ENCODE peak calls at places on chromosome 22, in four cellular contexts. One of them, this sample, is unnamed.

GRCh38 chr22:44605486-44605885 is 96.5 kb upstream of the PRR5 start:
- DNase-seq in ovary: no peak
- DNase-seq in upper lobe of right lung: no peak
- DNase-seq in stomach: no peak
- DNase-seq in this sample: no peak

GRCh38 chr22:31945971-31946680 is 1.8 kb downstream of the YWHAH start:
- DNase-seq in upper lobe of right lung: no peak
- DNase-seq in ovary: no peak
- DNase-seq in stomach: no peak
- DNase-seq in this sample: peak; percentile 37

GRCh38 chr22:29315286-29316195 is at the start of gene RASL10A:
- DNase-seq in stomach: no peak
- DNase-seq in ovary: no peak
- DNase-seq in upper lobe of right lung: peak; percentile 37
- DNase-seq in this sample: no peak

GRCh38 chr22:45922661-45923060 is 54.3 kb downstream of the WNT7B start:
- DNase-seq in ovary: no peak
- DNase-seq in stomach: no peak
- DNase-seq in upper lobe of right lung: no peak
- DNase-seq in this sample: no peak

GRCh38 chr22:48902001-48902869 is 925.4 kb downstream of the BRD1 start:
- DNase-seq in stomach: no peak
- DNase-seq in upper lobe of right lung: peak; percentile 47
- DNase-seq in ovary: no peak
- DNase-seq in this sample: no peak

GRCh38 chr22:25824828-25825474 is 83.0 kb downstream of the MYO18B start:
- DNase-seq in ovary: no peak
- DNase-seq in stomach: no peak
- DNase-seq in upper lobe of right lung: no peak
- DNase-seq in this sample: no peak

GRCh38 chr22:27636716-27637503 is 164.6 kb downstream of the MN1 start:
- DNase-seq in stomach: no peak
- DNase-seq in upper lobe of right lung: no peak
- DNase-seq in ovary: no peak
- DNase-seq in this sample: no peak

GRCh38 chr22:50717709-50718351 is 20.2 kb upstream of the ACR start:
- DNase-seq in stomach: no peak
- DNase-seq in ovary: no peak
- DNase-seq in upper lobe of right lung: no peak
- DNase-seq in this sample: no peak

GRCh38 chr22:30424471-30425326 is 869 bp upstream of the MTFP1 start:
- DNase-seq in stomach: no peak
- DNase-seq in ovary: no peak
- DNase-seq in upper lobe of right lung: no peak
- DNase-seq in this sample: peak; percentile 47

GRCh38 chr22:30806391-30806861 is 111.8 kb downstream of the OSBP2 start:
- DNase-seq in ovary: no peak
- DNase-seq in upper lobe of right lung: no peak
- DNase-seq in stomach: no peak
- DNase-seq in this sample: no peak

GRCh38 chr22:35409783-35410662 is 10.1 kb downstream of the MCM5 start:
- DNase-seq in ovary: no peak
- DNase-seq in upper lobe of right lung: peak; percentile 81
- DNase-seq in stomach: no peak
- DNase-seq in this sample: no peak

GRCh38 chr22:28670153-28670552 is 9.5 kb downstream of the TTC28 start:
- DNase-seq in ovary: no peak
- DNase-seq in stomach: no peak
- DNase-seq in upper lobe of right lung: no peak
- DNase-seq in this sample: no peak

GRCh38 chr22:44624689-44625420 is 77.1 kb upstream of the PRR5 start:
- DNase-seq in stomach: no peak
- DNase-seq in upper lobe of right lung: no peak
- DNase-seq in ovary: no peak
- DNase-seq in this sample: no peak

GRCh38 chr22:19434829-19435580 is 2.7 kb downstream of the MRPL40 start:
- DNase-seq in upper lobe of right lung: no peak
- DNase-seq in ovary: no peak
- DNase-seq in stomach: no peak
- DNase-seq in this sample: no peak

GRCh38 chr22:35510481-35510934 is 30.1 kb upstream of the RASD2 start:
- DNase-seq in stomach: no peak
- DNase-seq in upper lobe of right lung: no peak
- DNase-seq in ovary: no peak
- DNase-seq in this sample: no peak

GRCh38 chr22:25659413-25659812 is 82.6 kb upstream of the MYO18B start:
- DNase-seq in stomach: no peak
- DNase-seq in upper lobe of right lung: no peak
- DNase-seq in ovary: no peak
- DNase-seq in this sample: no peak

GRCh38 chr22:23248583-23248982 is 68.3 kb downstream of the BCR start:
- DNase-seq in upper lobe of right lung: no peak
- DNase-seq in ovary: no peak
- DNase-seq in stomach: peak; percentile 58
- DNase-seq in this sample: no peak
- H3K4me1 ChIP-seq in upper lobe of right lung: peaks cover 13% of the 10 kb centered on the region
- H3K4me1 ChIP-seq in ovary: no peaks in the 10 kb centered on the region
- H3K4me1 ChIP-seq in stomach: peaks cover 84% of the 10 kb centered on the region
- H3K4me1 ChIP-seq in this sample: peaks cover 2% of the 10 kb centered on the region

GRCh38 chr22:37070744-37071143 is 19.2 kb downstream of the KCTD17 start:
- DNase-seq in stomach: no peak
- DNase-seq in ovary: no peak
- DNase-seq in upper lobe of right lung: no peak
- DNase-seq in this sample: no peak

GRCh38 chr22:37075046-37075445 is 23.5 kb downstream of the KCTD17 start:
- DNase-seq in stomach: no peak
- DNase-seq in ovary: no peak
- DNase-seq in upper lobe of right lung: no peak
- DNase-seq in this sample: no peak

GRCh38 chr22:37074537-37074936 is 23.0 kb downstream of the KCTD17 start:
- DNase-seq in stomach: no peak
- DNase-seq in ovary: no peak
- DNase-seq in upper lobe of right lung: no peak
- DNase-seq in this sample: no peak

GRCh38 chr22:37070334-37070733 is 18.8 kb downstream of the KCTD17 start:
- DNase-seq in upper lobe of right lung: no peak
- DNase-seq in ovary: no peak
- DNase-seq in stomach: no peak
- DNase-seq in this sample: no peak

GRCh38 chr22:37072673-37073072 is 21.1 kb downstream of the KCTD17 start:
- DNase-seq in stomach: no peak
- DNase-seq in ovary: no peak
- DNase-seq in upper lobe of right lung: no peak
- DNase-seq in this sample: no peak
- H3K27ac ChIP-seq in stomach: no peak overlapping the region
- H3K27ac ChIP-seq in ovary: no peak overlapping the region
- H3K27ac ChIP-seq in upper lobe of right lung: no peak overlapping the region
- H3K27ac ChIP-seq in this sample: no peak overlapping the region

DNA sequence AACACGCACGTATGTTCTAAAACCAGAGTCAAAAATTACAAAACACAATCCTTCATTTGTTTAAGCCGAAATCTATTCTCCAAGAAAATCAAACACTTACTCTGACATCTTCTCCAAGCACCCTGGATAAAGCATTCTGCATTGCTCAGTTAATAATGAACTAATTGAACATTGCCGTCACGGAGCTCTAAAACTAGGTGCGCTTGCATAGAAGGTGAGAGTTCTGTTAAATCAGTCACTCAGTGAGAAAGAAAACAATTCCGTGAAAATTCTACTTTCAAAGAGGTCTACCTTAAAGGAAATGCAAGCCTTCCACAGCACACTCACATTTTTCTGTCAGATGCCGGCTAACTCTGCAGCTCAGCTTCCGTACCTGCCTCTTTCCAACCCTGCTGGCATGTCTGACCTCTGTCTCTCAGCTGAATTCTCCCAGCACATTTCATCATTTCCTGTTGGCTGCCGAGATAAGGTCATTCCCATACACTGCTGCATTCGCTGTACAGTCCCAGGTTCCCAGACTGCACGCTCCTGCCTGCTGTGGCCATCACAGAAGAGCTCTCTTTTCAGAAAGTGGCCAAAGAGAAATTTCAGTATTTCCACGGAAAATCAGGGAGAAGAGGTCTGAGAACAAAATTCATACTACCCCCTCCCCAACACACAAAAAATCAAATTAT is 55.3 kb downstream of the PACSIN2 start:
- DNase-seq in upper lobe of right lung: no peak
- DNase-seq in ovary: no peak
- DNase-seq in stomach: peak; percentile 78
- DNase-seq in this sample: peak; percentile 94
- H3K4me1 ChIP-seq in upper lobe of right lung: peaks cover 57% of the 10 kb centered on the region
- H3K4me1 ChIP-seq in ovary: peaks cover 13% of the 10 kb centered on the region
- H3K4me1 ChIP-seq in stomach: peaks cover 78% of the 10 kb centered on the region
- H3K4me1 ChIP-seq in this sample: peaks cover 8% of the 10 kb centered on the region

GRCh38 chr22:38014083-38014482 is 29.7 kb upstream of the SOX10 start:
- DNase-seq in upper lobe of right lung: no peak
- DNase-seq in stomach: no peak
- DNase-seq in ovary: no peak
- DNase-seq in this sample: no peak
- H3K27ac ChIP-seq in upper lobe of right lung: no peak overlapping the region
- H3K27ac ChIP-seq in stomach: no peak overlapping the region
- H3K27ac ChIP-seq in ovary: no peak overlapping the region
- H3K27ac ChIP-seq in this sample: no peak overlapping the region

GRCh38 chr22:40466976-40467375 is 96.6 kb downstream of the SGSM3 start:
- DNase-seq in stomach: no peak
- DNase-seq in upper lobe of right lung: no peak
- DNase-seq in ovary: no peak
- DNase-seq in this sample: no peak
- H3K4me1 ChIP-seq in stomach: peaks cover 31% of the 10 kb centered on the region
- H3K4me1 ChIP-seq in upper lobe of right lung: peaks cover 16% of the 10 kb centered on the region
- H3K4me1 ChIP-seq in ovary: no peaks in the 10 kb centered on the region
- H3K4me1 ChIP-seq in this sample: peaks cover 2% of the 10 kb centered on the region

GRCh38 chr22:39524753-39525657 is 4.6 kb downstream of the ATF4 start:
- DNase-seq in stomach: no peak
- DNase-seq in upper lobe of right lung: no peak
- DNase-seq in ovary: no peak
- DNase-seq in this sample: no peak
- H3K27ac ChIP-seq in stomach: peak overlapping the region; percentile 82
- H3K27ac ChIP-seq in upper lobe of right lung: peak overlapping the region; percentile 0
- H3K27ac ChIP-seq in ovary: no peak overlapping the region
- H3K27ac ChIP-seq in this sample: no peak overlapping the region

GRCh38 chr22:22960307-22960706 is 72.7 kb downstream of the IGLL5 start:
- DNase-seq in stomach: no peak
- DNase-seq in ovary: no peak
- DNase-seq in upper lobe of right lung: no peak
- DNase-seq in this sample: peak; percentile 15
- H3K4me1 ChIP-seq in stomach: peaks cover 11% of the 10 kb centered on the region
- H3K4me1 ChIP-seq in ovary: no peaks in the 10 kb centered on the region
- H3K4me1 ChIP-seq in upper lobe of right lung: no peaks in the 10 kb centered on the region
- H3K4me1 ChIP-seq in this sample: no peaks in the 10 kb centered on the region